ENCODE peak calls at places on chromosomes 4 and X, in six cellular contexts. P, F, N, O, E and R are unnamed samples.

GRCh38 chr4:183618681-183619080 is 40.3 kb downstream of the RWDD4 start:
- DNase-seq in P (peak), F (peak), N (no peak), O (no peak), E (no peak), R (no peak)

GRCh38 chrX:97074400-97074799 is 190.7 kb downstream of the RPA4 start:
- DNase-seq in P (peak), F (no peak), N (peak), O (no peak), E (no peak), R (no peak)

GRCh38 chrX:31658360-31658759 is 586.5 kb upstream of the FTHL17 start:
- DNase-seq in P (peak), F (no peak), N (peak), O (no peak), E (peak), R (peak)

GRCh38 chrX:37454537-37455285 is 105.5 kb downstream of the PRRG1 start:
- DNase-seq in P (peak), F (no peak), N (peak), O (peak), E (no peak), R (no peak)

GRCh38 chrX:135437867-135438733 is 16.4 kb downstream of the SMIM10L2A start:
- DNase-seq in P (no peak), F (no peak), N (peak), O (no peak), E (peak), R (no peak)

GRCh38 chrX:136812286-136812685 is 31.6 kb upstream of the ARHGEF6 start:
- DNase-seq in P (peak), F (no peak), N (no peak), O (no peak), E (no peak), R (no peak)

GRCh38 chr4:112564706-112565270 is 48.8 kb upstream of the NEUROG2 start:
- DNase-seq in P (no peak), F (no peak), N (no peak), O (no peak), E (no peak), R (no peak)

GRCh38 chr4:108081251-108081650 is 87.5 kb downstream of the LEF1 start:
- DNase-seq in P (no peak), F (no peak), N (no peak), O (no peak), E (no peak), R (no peak)

GRCh38 chr4:139918591-139918990 is 235.4 kb downstream of the MAML3 start:
- DNase-seq in P (no peak), F (no peak), N (no peak), O (no peak), E (no peak), R (no peak)

GRCh38 chr4:13840573-13841185 is 213.2 kb upstream of the BOD1L1 start:
- DNase-seq in P (no peak), F (no peak), N (no peak), O (no peak), E (no peak), R (peak)

GRCh38 chrX:134865730-134866129 is 125.1 kb upstream of the SMIM10 start:
- DNase-seq in P (no peak), F (no peak), N (no peak), O (no peak), E (no peak), R (no peak)

GRCh38 chr4:18390655-18391369 is 369.3 kb upstream of the LCORL start:
- DNase-seq in P (peak), F (no peak), N (no peak), O (peak), E (no peak), R (no peak)

GRCh38 chr4:25908491-25908901 is 5.5 kb upstream of the SMIM20 start:
- DNase-seq in P (peak), F (no peak), N (peak), O (peak), E (no peak), R (no peak)

GRCh38 chr4:91851456-91851855 is 452.3 kb upstream of the GRID2 start:
- DNase-seq in P (no peak), F (no peak), N (no peak), O (no peak), E (no peak), R (no peak)

GRCh38 chrX:133570549-133570948 is 155.3 kb upstream of the GPC4 start:
- DNase-seq in P (peak), F (no peak), N (peak), O (no peak), E (no peak), R (no peak)

GRCh38 chrX:110420771-110421498 is 62.3 kb downstream of the RTL9 start:
- DNase-seq in P (peak), F (no peak), N (peak), O (no peak), E (no peak), R (peak)

GRCh38 chrX:24646745-24647182 is 383 bp downstream of the PCYT1B start:
- DNase-seq in P (peak), F (peak), N (no peak), O (no peak), E (peak), R (no peak)

GRCh38 chr4:2413821-2414610 is 4.4 kb downstream of the ZFYVE28 start:
- DNase-seq in P (peak), F (peak), N (peak), O (no peak), E (no peak), R (peak)

GRCh38 chr4:27178066-27178465 is 317.4 kb downstream of the STIM2 start:
- DNase-seq in P (peak), F (no peak), N (no peak), O (no peak), E (no peak), R (no peak)

GRCh38 chrX:109475174-109475891 is 6.6 kb downstream of the GUCY2F start:
- DNase-seq in P (peak), F (peak), N (peak), O (peak), E (peak), R (no peak)

GRCh38 chr4:175298119-175298518 is 380.0 kb downstream of the ADAM29 start:
- DNase-seq in P (peak), F (no peak), N (peak), O (no peak), E (no peak), R (no peak)

GRCh38 chr4:38102942-38103604 is 142.9 kb downstream of the PTTG2 start:
- DNase-seq in P (no peak), F (no peak), N (no peak), O (no peak), E (no peak), R (no peak)

GRCh38 chrX:136431625-136432024 is 56.1 kb upstream of the BRS3 start:
- DNase-seq in P (no peak), F (no peak), N (no peak), O (no peak), E (no peak), R (no peak)

GRCh38 chrX:119391279-119391678 is 7.9 kb upstream of the SLC25A43 start:
- DNase-seq in P (peak), F (no peak), N (peak), O (peak), E (peak), R (peak)

GRCh38 chr4:103307479-103308042 is 109.4 kb upstream of the CENPE start:
- DNase-seq in P (no peak), F (no peak), N (no peak), O (no peak), E (peak), R (no peak)

GRCh38 chrX:129790808-129791207 is 11.1 kb downstream of the SASH3 start:
- DNase-seq in P (no peak), F (no peak), N (no peak), O (no peak), E (no peak), R (no peak)

GRCh38 chr4:139651282-139652194 is 14.1 kb upstream of the MGST2 start:
- DNase-seq in P (peak), F (peak), N (peak), O (peak), E (peak), R (peak)

GRCh38 chr4:113531572-113531971 is 230.0 kb downstream of the CAMK2D start:
- DNase-seq in P (no peak), F (no peak), N (no peak), O (no peak), E (no peak), R (no peak)

GRCh38 chr4:77600521-77601451 is 4.8 kb upstream of the CXCL13 start:
- DNase-seq in P (peak), F (peak), N (peak), O (peak), E (peak), R (peak)

GRCh38 chr4:78527555-78527954 is 24.0 kb upstream of the ANXA3 start:
- DNase-seq in P (no peak), F (no peak), N (no peak), O (no peak), E (no peak), R (no peak)

GRCh38 chrX:72046447-72046846 is 85.3 kb downstream of the RTL5 start:
- DNase-seq in P (no peak), F (no peak), N (peak), O (no peak), E (peak), R (no peak)
- TF ChIP-seq EZH2phosphoT487 in P (no peak), F (no peak), N (no peak), O (no peak), E (no peak), R (no peak)

GRCh38 chr4:177064724-177065394 is 244.8 kb upstream of the NEIL3 start:
- DNase-seq in P (no peak), F (no peak), N (no peak), O (no peak), E (no peak), R (no peak)

GRCh38 chr4:177066746-177067145 is 242.9 kb upstream of the NEIL3 start:
- DNase-seq in P (no peak), F (no peak), N (no peak), O (no peak), E (no peak), R (no peak)

GRCh38 chr4:177064116-177064515 is 245.6 kb upstream of the NEIL3 start:
- DNase-seq in P (no peak), F (no peak), N (no peak), O (no peak), E (no peak), R (no peak)
- H3K9ac ChIP-seq in P (no peak), F (no peak), N (no peak), O (no peak), E (no peak), R (no peak)

DNA sequence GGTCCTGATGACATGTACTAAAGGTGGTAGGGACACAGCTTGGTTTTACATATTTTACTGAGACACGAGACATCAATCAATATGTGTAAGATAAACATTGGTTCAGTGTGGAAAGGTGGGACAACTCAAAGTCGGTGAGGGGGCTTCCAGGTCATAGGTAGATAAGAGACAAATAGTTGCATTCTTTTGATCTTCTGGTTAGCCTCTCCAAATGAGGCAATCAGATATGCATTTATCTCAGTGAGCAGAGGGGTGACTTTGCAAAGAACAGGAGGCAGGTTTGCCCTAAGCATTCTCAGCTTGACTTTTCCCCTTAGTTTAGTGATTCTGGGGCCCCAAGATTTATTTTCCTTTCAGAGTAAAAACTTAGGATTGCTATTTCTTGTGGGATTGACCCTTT is 706.9 kb downstream of the GLUD2 start:
- DNase-seq in P (no peak), F (no peak), N (no peak), O (no peak), E (no peak), R (no peak)
- TF ChIP-seq EZH2phosphoT487 in P (no peak), F (no peak), N (no peak), O (no peak), E (no peak), R (no peak)

DNA sequence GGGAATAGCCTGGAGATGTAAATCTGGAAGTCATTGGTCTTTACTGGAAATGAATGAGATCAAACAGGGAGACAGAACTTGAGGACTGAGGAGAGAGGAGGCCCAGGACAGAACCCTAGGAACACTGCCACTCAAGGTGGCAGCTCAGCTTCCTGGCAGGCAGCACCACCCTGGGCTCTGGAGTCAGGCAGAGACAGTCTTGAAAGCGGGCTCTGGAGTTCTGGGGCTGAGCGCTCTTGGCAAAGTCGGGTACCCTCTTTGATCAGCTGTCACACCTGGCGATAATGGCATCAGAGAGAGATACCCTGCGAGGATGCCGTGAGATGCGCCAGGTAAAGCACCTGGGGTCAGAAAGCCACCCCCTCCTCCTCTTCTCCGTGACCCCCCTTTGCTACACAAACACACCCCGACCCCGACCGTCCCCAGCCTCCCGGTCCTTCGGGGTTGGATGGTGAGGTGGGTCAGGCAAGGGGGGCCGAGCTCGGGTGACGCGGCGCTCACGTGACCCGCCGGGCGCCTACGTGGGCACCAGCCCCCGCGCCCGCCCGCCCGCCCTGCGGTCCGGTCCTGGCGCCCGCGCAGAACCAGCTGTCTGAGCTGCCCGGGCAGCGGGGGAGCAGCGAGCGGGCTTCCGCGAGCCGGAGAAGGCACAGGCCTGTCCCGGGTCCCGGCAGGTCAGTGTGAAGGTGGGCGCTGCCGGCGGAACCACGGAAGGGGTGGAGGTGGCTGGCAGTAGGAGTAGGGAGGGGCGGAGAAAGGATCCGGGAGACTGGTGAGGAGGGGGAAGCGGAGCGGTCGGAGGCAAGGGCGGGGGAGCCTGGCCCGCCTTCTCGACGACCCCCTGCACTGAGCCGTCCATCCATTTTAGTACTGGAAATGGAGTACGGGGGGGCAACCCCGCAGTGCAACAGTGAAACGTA is at the start of gene TCEAL3:
- DNase-seq in P (peak), F (peak), N (peak), O (no peak), E (peak), R (no peak)
- H3K9ac ChIP-seq in P (peak), F (peak), N (peak), O (no peak), E (peak), R (peak)

DNA sequence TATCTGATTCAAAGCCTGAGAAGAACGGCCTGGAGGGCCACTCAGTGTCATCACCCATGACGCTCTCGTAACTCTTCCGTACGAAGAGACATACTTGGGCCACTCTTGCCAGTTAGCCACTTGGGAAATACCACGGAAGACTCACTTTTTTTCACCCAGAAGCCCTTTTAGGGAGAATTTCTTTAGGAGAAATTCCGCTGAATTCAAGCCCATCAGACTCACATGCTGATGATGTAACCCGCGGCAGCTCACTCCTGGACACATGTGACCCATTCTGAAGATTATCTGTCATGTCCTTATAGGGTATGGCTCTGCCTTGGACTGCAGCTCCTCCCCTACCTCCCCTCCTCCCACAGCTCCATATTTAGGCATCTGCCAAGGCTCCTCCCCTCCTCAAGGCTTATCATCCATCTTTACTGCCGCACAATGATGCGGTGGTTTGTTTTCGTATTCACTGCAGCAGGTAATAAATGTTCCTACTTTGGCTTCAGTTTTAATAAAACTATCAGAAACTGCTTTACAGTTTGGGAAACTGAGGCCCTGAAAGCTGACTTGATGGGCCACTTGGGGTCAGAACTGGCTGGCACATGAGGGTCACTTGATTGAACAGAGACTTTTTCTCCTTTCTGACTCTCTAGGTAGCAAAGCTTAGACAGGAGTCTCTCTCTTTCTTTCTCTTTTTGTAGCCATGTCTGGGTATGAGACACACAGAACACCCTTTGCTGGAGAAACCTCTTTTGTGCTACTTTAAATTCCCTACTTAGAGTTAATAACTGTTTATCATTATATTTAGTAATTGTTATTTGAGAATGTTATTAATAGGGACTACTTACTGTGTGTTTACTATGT is 42.1 kb downstream of the RHOH start:
- DNase-seq in P (no peak), F (no peak), N (no peak), O (no peak), E (no peak), R (no peak)
- TF ChIP-seq EZH2phosphoT487 in P (no peak), F (no peak), N (no peak), O (no peak), E (no peak), R (no peak)

DNA sequence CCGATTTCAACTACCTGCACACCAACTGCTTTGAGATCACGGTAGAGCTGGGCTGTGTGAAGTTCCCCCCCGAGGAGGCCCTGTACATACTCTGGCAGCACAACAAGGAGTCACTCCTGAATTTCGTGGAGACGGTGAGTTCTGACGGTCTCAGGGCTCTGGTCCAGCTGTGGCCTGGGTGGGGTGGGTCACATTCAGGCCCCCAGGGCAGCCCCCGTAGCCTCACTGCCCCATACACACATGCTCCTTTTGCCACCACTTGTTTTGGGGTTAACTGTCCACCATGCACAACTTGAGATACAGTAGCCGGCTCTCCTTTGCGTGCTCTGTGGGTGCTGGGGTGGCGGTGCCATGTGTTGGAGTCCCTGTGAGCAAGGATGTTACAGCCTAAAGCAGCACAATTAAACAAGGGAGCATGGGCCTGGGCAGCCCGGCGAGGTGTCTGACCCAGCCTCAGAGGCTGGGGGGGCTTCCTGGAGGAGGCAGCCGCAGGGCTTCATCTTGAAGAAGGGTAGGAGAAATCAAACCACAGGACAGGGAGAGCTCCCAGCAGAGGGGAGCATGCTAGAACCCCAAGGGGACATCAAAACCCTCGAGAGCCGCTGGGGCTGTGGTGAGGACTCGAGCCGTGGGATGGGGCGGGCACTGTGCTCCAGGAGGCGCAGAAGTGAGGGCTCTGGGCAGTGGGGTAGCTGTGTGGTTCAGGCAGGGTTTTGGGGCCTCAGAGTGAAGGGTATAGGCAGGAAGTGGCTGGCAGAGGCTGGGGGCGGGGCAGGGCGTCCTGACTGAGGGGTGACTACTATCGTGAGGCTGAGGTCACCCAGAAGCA is 22.0 kb downstream of the CPZ start:
- DNase-seq in P (no peak), F (no peak), N (no peak), O (no peak), E (no peak), R (no peak)
- H3K9ac ChIP-seq in P (no peak), F (no peak), N (no peak), O (no peak), E (no peak), R (no peak)

GRCh38 chr4:16833722-16834121 is 64.7 kb downstream of the LDB2 start:
- DNase-seq in P (no peak), F (no peak), N (no peak), O (no peak), E (no peak), R (no peak)

GRCh38 chr4:16826397-16826910 is 72.0 kb downstream of the LDB2 start:
- DNase-seq in P (no peak), F (no peak), N (no peak), O (no peak), E (no peak), R (no peak)

GRCh38 chr4:16827762-16828724 is 70.4 kb downstream of the LDB2 start:
- DNase-seq in P (no peak), F (peak), N (no peak), O (no peak), E (peak), R (no peak)

GRCh38 chr4:16827045-16827444 is 71.4 kb downstream of the LDB2 start:
- DNase-seq in P (no peak), F (no peak), N (no peak), O (no peak), E (no peak), R (no peak)

GRCh38 chr4:16830081-16830480 is 68.4 kb downstream of the LDB2 start:
- DNase-seq in P (no peak), F (no peak), N (no peak), O (no peak), E (no peak), R (no peak)
- TF ChIP-seq EZH2phosphoT487 in P (no peak), F (no peak), N (no peak), O (no peak), E (no peak), R (no peak)

GRCh38 chr4:16198271-16198670 is 28.0 kb downstream of the TAPT1 start:
- DNase-seq in P (no peak), F (no peak), N (no peak), O (no peak), E (no peak), R (no peak)

GRCh38 chr4:16195209-16195608 is 31.1 kb downstream of the TAPT1 start:
- DNase-seq in P (no peak), F (no peak), N (no peak), O (no peak), E (no peak), R (no peak)

GRCh38 chr4:16197842-16198241 is 28.4 kb downstream of the TAPT1 start:
- DNase-seq in P (peak), F (no peak), N (no peak), O (no peak), E (no peak), R (no peak)

GRCh38 chr4:16199132-16199531 is 27.1 kb downstream of the TAPT1 start:
- DNase-seq in P (peak), F (peak), N (peak), O (no peak), E (peak), R (peak)

GRCh38 chr4:16196482-16197393 is 29.5 kb downstream of the TAPT1 start:
- DNase-seq in P (peak), F (peak), N (peak), O (peak), E (no peak), R (no peak)
- H3K9ac ChIP-seq in P (peak), F (no peak), N (no peak), O (peak), E (no peak), R (no peak)

GRCh38 chr4:122894802-122895201 is 27.6 kb downstream of the NUDT6 start:
- DNase-seq in P (no peak), F (no peak), N (no peak), O (no peak), E (peak), R (no peak)
- TF ChIP-seq EZH2phosphoT487 in P (no peak), F (no peak), N (no peak), O (no peak), E (no peak), R (no peak)

GRCh38 chr4:40149960-40150385 is 46.9 kb upstream of the RHOH start:
- DNase-seq in P (peak), F (peak), N (peak), O (peak), E (peak), R (peak)
- H3K9ac ChIP-seq in P (no peak), F (no peak), N (no peak), O (no peak), E (no peak), R (no peak)